ENCODE peak calls at places on chromosomes 6 and 20, in four cellular contexts. One of them, this sample, is unnamed. For H3K9me3 and H3K4me1, the result is how much of the 10 kb centered on the place peaks cover.

GRCh38 chr20:3572151-3572550 is 91.0 kb downstream of the GFRA4 start:
- DNase-seq in left ventricle myocardium inferior: no peak
- DNase-seq in neural progenitor cell: no peak
- DNase-seq in psoas muscle: no peak
- DNase-seq in this sample: no peak

GRCh38 chr20:653110-653589 is at the start of gene SRXN1:
- DNase-seq in neural progenitor cell: peak
- DNase-seq in psoas muscle: peak
- DNase-seq in left ventricle myocardium inferior: peak
- DNase-seq in this sample: peak

GRCh38 chr6:53926505-53926904 is 131.7 kb downstream of the LRRC1 start:
- DNase-seq in neural progenitor cell: no peak
- DNase-seq in psoas muscle: no peak
- DNase-seq in left ventricle myocardium inferior: no peak
- DNase-seq in this sample: no peak

GRCh38 chr6:159106627-159107241 is 61.9 kb upstream of the TAGAP start:
- DNase-seq in left ventricle myocardium inferior: peak
- DNase-seq in psoas muscle: peak
- DNase-seq in neural progenitor cell: peak
- DNase-seq in this sample: peak

GRCh38 chr6:140661691-140662090 is 1287.2 kb upstream of the CITED2 start:
- DNase-seq in neural progenitor cell: no peak
- DNase-seq in left ventricle myocardium inferior: no peak
- DNase-seq in psoas muscle: no peak
- DNase-seq in this sample: no peak

GRCh38 chr6:152566040-152566875 is 70.9 kb downstream of the SYNE1 start:
- DNase-seq in psoas muscle: no peak
- DNase-seq in neural progenitor cell: no peak
- DNase-seq in left ventricle myocardium inferior: no peak
- DNase-seq in this sample: peak

GRCh38 chr6:113909224-113909856 is 52.2 kb downstream of the MARCKS start:
- DNase-seq in psoas muscle: no peak
- DNase-seq in left ventricle myocardium inferior: no peak
- DNase-seq in neural progenitor cell: peak
- DNase-seq in this sample: no peak

GRCh38 chr20:60583741-60584140 is 625.5 kb downstream of the CDH26 start:
- DNase-seq in psoas muscle: no peak
- DNase-seq in left ventricle myocardium inferior: no peak
- DNase-seq in neural progenitor cell: no peak
- DNase-seq in this sample: no peak

GRCh38 chr20:11302436-11302835 is 615.3 kb upstream of the BTBD3 start:
- DNase-seq in left ventricle myocardium inferior: no peak
- DNase-seq in psoas muscle: no peak
- DNase-seq in neural progenitor cell: no peak
- DNase-seq in this sample: no peak

GRCh38 chr20:62888910-62889309 is 27.3 kb upstream of the TCFL5 start:
- DNase-seq in psoas muscle: peak
- DNase-seq in left ventricle myocardium inferior: no peak
- DNase-seq in neural progenitor cell: no peak
- DNase-seq in this sample: no peak

GRCh38 chr6:6612308-6612707 is 23.8 kb downstream of the LY86 start:
- DNase-seq in left ventricle myocardium inferior: no peak
- DNase-seq in neural progenitor cell: no peak
- DNase-seq in psoas muscle: no peak
- DNase-seq in this sample: peak

GRCh38 chr6:53765270-53765669 is 29.5 kb upstream of the LRRC1 start:
- DNase-seq in neural progenitor cell: no peak
- DNase-seq in left ventricle myocardium inferior: no peak
- DNase-seq in psoas muscle: no peak
- DNase-seq in this sample: no peak

GRCh38 chr20:38152175-38153010 is 12.7 kb downstream of the TGM2 start:
- DNase-seq in neural progenitor cell: no peak
- DNase-seq in left ventricle myocardium inferior: peak
- DNase-seq in psoas muscle: peak
- DNase-seq in this sample: no peak

GRCh38 chr6:31901415-31901952 is 402 bp downstream of the ZBTB12 start:
- DNase-seq in neural progenitor cell: peak
- DNase-seq in left ventricle myocardium inferior: peak
- DNase-seq in psoas muscle: peak
- DNase-seq in this sample: peak

GRCh38 chr6:90343581-90343980 is 46.9 kb upstream of the BACH2 start:
- DNase-seq in left ventricle myocardium inferior: no peak
- DNase-seq in psoas muscle: no peak
- DNase-seq in neural progenitor cell: no peak
- DNase-seq in this sample: peak

GRCh38 chr6:41638002-41638800 is at the start of gene MDFI:
- DNase-seq in psoas muscle: no peak
- DNase-seq in left ventricle myocardium inferior: no peak
- DNase-seq in neural progenitor cell: peak
- DNase-seq in this sample: peak

GRCh38 chr6:162636167-162636566 is 91.4 kb downstream of the PRKN start:
- DNase-seq in neural progenitor cell: no peak
- DNase-seq in left ventricle myocardium inferior: no peak
- DNase-seq in psoas muscle: no peak
- DNase-seq in this sample: no peak

GRCh38 chr6:167572841-167573271 is 248.0 kb downstream of the TTLL2 start:
- DNase-seq in neural progenitor cell: no peak
- DNase-seq in left ventricle myocardium inferior: no peak
- DNase-seq in psoas muscle: peak
- DNase-seq in this sample: peak

GRCh38 chr6:4809999-4810918 is 34.1 kb downstream of the CDYL start:
- DNase-seq in neural progenitor cell: no peak
- DNase-seq in psoas muscle: no peak
- DNase-seq in left ventricle myocardium inferior: no peak
- DNase-seq in this sample: no peak

GRCh38 chr6:136767583-136768307 is 24.5 kb downstream of the MAP3K5 start:
- DNase-seq in left ventricle myocardium inferior: no peak
- DNase-seq in neural progenitor cell: no peak
- DNase-seq in psoas muscle: no peak
- DNase-seq in this sample: no peak

GRCh38 chr6:72322778-72323177 is 299.1 kb upstream of the KCNQ5 start:
- DNase-seq in psoas muscle: no peak
- DNase-seq in neural progenitor cell: no peak
- DNase-seq in left ventricle myocardium inferior: no peak
- DNase-seq in this sample: no peak

GRCh38 chr20:25496968-25497401 is 88.3 kb downstream of the NINL start:
- DNase-seq in left ventricle myocardium inferior: no peak
- DNase-seq in psoas muscle: no peak
- DNase-seq in neural progenitor cell: no peak
- DNase-seq in this sample: no peak

GRCh38 chr20:4056880-4057279 is 41.5 kb upstream of the RNF24 start:
- DNase-seq in psoas muscle: no peak
- DNase-seq in neural progenitor cell: no peak
- DNase-seq in left ventricle myocardium inferior: no peak
- DNase-seq in this sample: no peak

GRCh38 chr6:6892706-6893601 is 214.8 kb upstream of the RREB1 start:
- DNase-seq in neural progenitor cell: no peak
- DNase-seq in left ventricle myocardium inferior: peak
- DNase-seq in psoas muscle: peak
- DNase-seq in this sample: peak

GRCh38 chr6:126015869-126016268 is 29.5 kb downstream of the TRMT11 start:
- DNase-seq in left ventricle myocardium inferior: no peak
- DNase-seq in psoas muscle: no peak
- DNase-seq in neural progenitor cell: no peak
- DNase-seq in this sample: no peak

GRCh38 chr6:41682497-41682961 is 44.3 kb downstream of the MDFI start:
- DNase-seq in neural progenitor cell: no peak
- DNase-seq in psoas muscle: no peak
- DNase-seq in left ventricle myocardium inferior: no peak
- DNase-seq in this sample: peak

GRCh38 chr20:32655903-32656500 is 17.7 kb downstream of the C20orf203 start:
- DNase-seq in left ventricle myocardium inferior: no peak
- DNase-seq in psoas muscle: no peak
- DNase-seq in neural progenitor cell: no peak
- DNase-seq in this sample: no peak

GRCh38 chr6:41155132-41155805 is 1.1 kb upstream of the TREML1 start:
- DNase-seq in psoas muscle: no peak
- DNase-seq in left ventricle myocardium inferior: no peak
- DNase-seq in neural progenitor cell: no peak
- DNase-seq in this sample: no peak

GRCh38 chr6:116120430-116120829 is 5.5 kb downstream of the COL10A1 start:
- DNase-seq in left ventricle myocardium inferior: no peak
- DNase-seq in psoas muscle: no peak
- DNase-seq in neural progenitor cell: no peak
- DNase-seq in this sample: no peak

GRCh38 chr6:3393796-3394195 is 63.1 kb downstream of the SLC22A23 start:
- DNase-seq in psoas muscle: no peak
- DNase-seq in neural progenitor cell: no peak
- DNase-seq in left ventricle myocardium inferior: no peak
- DNase-seq in this sample: no peak

GRCh38 chr20:39660251-39660650 is 698.1 kb downstream of the DHX35 start:
- DNase-seq in left ventricle myocardium inferior: no peak
- DNase-seq in psoas muscle: no peak
- DNase-seq in neural progenitor cell: no peak
- DNase-seq in this sample: no peak

GRCh38 chr6:17165383-17165782 is 63.5 kb downstream of the STMND1 start:
- DNase-seq in neural progenitor cell: no peak
- DNase-seq in left ventricle myocardium inferior: no peak
- DNase-seq in psoas muscle: no peak
- DNase-seq in this sample: no peak

GRCh38 chr6:132867055-132867454 is 52.7 kb downstream of the RPS12 start:
- DNase-seq in neural progenitor cell: peak
- DNase-seq in left ventricle myocardium inferior: no peak
- DNase-seq in psoas muscle: no peak
- DNase-seq in this sample: no peak

GRCh38 chr6:29791786-29792122 is 35.9 kb upstream of the HLA-G start:
- DNase-seq in psoas muscle: no peak
- DNase-seq in neural progenitor cell: no peak
- DNase-seq in left ventricle myocardium inferior: no peak
- DNase-seq in this sample: peak

GRCh38 chr6:25220853-25221252 is 58.3 kb upstream of the CARMIL1 start:
- DNase-seq in left ventricle myocardium inferior: no peak
- DNase-seq in neural progenitor cell: no peak
- DNase-seq in psoas muscle: no peak
- DNase-seq in this sample: no peak

GRCh38 chr6:68473433-68474210 is 161.5 kb upstream of the ADGRB3 start:
- DNase-seq in neural progenitor cell: no peak
- DNase-seq in psoas muscle: no peak
- DNase-seq in left ventricle myocardium inferior: no peak
- DNase-seq in this sample: no peak

GRCh38 chr6:68468244-68468884 is 166.7 kb upstream of the ADGRB3 start:
- DNase-seq in psoas muscle: no peak
- DNase-seq in left ventricle myocardium inferior: no peak
- DNase-seq in neural progenitor cell: no peak
- DNase-seq in this sample: no peak
- TF ChIP-seq CTCF in psoas muscle: no peak
- TF ChIP-seq CTCF in left ventricle myocardium inferior: no peak
- TF ChIP-seq CTCF in neural progenitor cell: peak
- TF ChIP-seq CTCF in this sample: peak

GRCh38 chr6:14468656-14469321 is 351.2 kb downstream of the CD83 start:
- DNase-seq in left ventricle myocardium inferior: no peak
- DNase-seq in neural progenitor cell: no peak
- DNase-seq in psoas muscle: no peak
- DNase-seq in this sample: no peak
- H3K9me3 ChIP-seq in left ventricle myocardium inferior: under half
- H3K9me3 ChIP-seq in neural progenitor cell: under half
- H3K9me3 ChIP-seq in psoas muscle: under half
- H3K9me3 ChIP-seq in this sample: under half

GRCh38 chr20:47280228-47280627 is 76.3 kb downstream of the ZMYND8 start:
- DNase-seq in psoas muscle: no peak
- DNase-seq in neural progenitor cell: no peak
- DNase-seq in left ventricle myocardium inferior: no peak
- DNase-seq in this sample: no peak

GRCh38 chr20:47281376-47281775 is 75.1 kb downstream of the ZMYND8 start:
- DNase-seq in psoas muscle: no peak
- DNase-seq in left ventricle myocardium inferior: no peak
- DNase-seq in neural progenitor cell: no peak
- DNase-seq in this sample: no peak

GRCh38 chr20:47276856-47277541 is 79.5 kb downstream of the ZMYND8 start:
- DNase-seq in left ventricle myocardium inferior: peak
- DNase-seq in neural progenitor cell: no peak
- DNase-seq in psoas muscle: peak
- DNase-seq in this sample: peak

GRCh38 chr20:47280668-47281067 is 75.8 kb downstream of the ZMYND8 start:
- DNase-seq in neural progenitor cell: no peak
- DNase-seq in left ventricle myocardium inferior: no peak
- DNase-seq in psoas muscle: no peak
- DNase-seq in this sample: no peak

GRCh38 chr20:47278907-47279348 is 77.6 kb downstream of the ZMYND8 start:
- DNase-seq in psoas muscle: no peak
- DNase-seq in left ventricle myocardium inferior: no peak
- DNase-seq in neural progenitor cell: no peak
- DNase-seq in this sample: no peak
- H3K4me1 ChIP-seq in psoas muscle: under half
- H3K4me1 ChIP-seq in left ventricle myocardium inferior: under half
- H3K4me1 ChIP-seq in neural progenitor cell: under half
- H3K4me1 ChIP-seq in this sample: under half

GRCh38 chr6:92779758-92780157 is 639.6 kb downstream of the EPHA7 start:
- DNase-seq in psoas muscle: no peak
- DNase-seq in left ventricle myocardium inferior: no peak
- DNase-seq in neural progenitor cell: no peak
- DNase-seq in this sample: no peak

GRCh38 chr6:92777146-92777740 is 642.1 kb downstream of the EPHA7 start:
- DNase-seq in neural progenitor cell: peak
- DNase-seq in left ventricle myocardium inferior: no peak
- DNase-seq in psoas muscle: no peak
- DNase-seq in this sample: no peak
- TF ChIP-seq CTCF in neural progenitor cell: peak
- TF ChIP-seq CTCF in left ventricle myocardium inferior: peak
- TF ChIP-seq CTCF in psoas muscle: peak
- TF ChIP-seq CTCF in this sample: peak

This sample was measured in testis.